ENCODE peak calls at places on chromosomes 13 and 19, in four cellular contexts. M is left colon; Z is stimulated activated memory B cell treated with anti-CD40 and anti-IgM and Interleukin-4, amounts not matched to agents 10 μg/mL and 1 μg/mL and 100 μg/mL, for 72 hours; I is lower lobe of right lung. V is an unnamed sample.
A peak's percentile ranks its signal among the peaks of the same experiment; 100 is the strongest.

GRCh38 chr13:24274452-24274971 is 34.9 kb upstream of the C1QTNF9 start:
- ATAC-seq in M (no peak), Z (peak; percentile 87), I (no peak), V (no peak)

GRCh38 chr19:49924004-49924880 is 4.8 kb upstream of the ATF5 start:
- ATAC-seq in M (no peak), Z (peak; percentile 3), I (no peak), V (no peak)

GRCh38 chr19:48552406-48553322 is 692 bp downstream of the SULT2B1 start:
- ATAC-seq in M (no peak), Z (no peak), I (peak; percentile 24), V (no peak)

GRCh38 chr13:74715718-74716117 is 581.5 kb upstream of the KLF12 start:
- ATAC-seq in M (no peak), Z (no peak), I (no peak), V (no peak)

GRCh38 chr13:30859326-30859725 is 46.7 kb upstream of the MEDAG start:
- ATAC-seq in M (no peak), Z (no peak), I (no peak), V (no peak)

GRCh38 chr19:12648088-12648487 is 18.5 kb downstream of the MAN2B1 start:
- ATAC-seq in M (peak; percentile 40), Z (no peak), I (peak; percentile 69), V (peak; percentile 75)

GRCh38 chr13:108897955-108898354 is 268.5 kb downstream of the MYO16 start:
- ATAC-seq in M (no peak), Z (no peak), I (no peak), V (no peak)

GRCh38 chr13:42876270-42876714 is 94.9 kb downstream of the FAM216B start:
- ATAC-seq in M (no peak), Z (peak; percentile 99), I (peak; percentile 31), V (no peak)

GRCh38 chr13:113603116-113603710 is 18.7 kb downstream of the TFDP1 start:
- ATAC-seq in M (no peak), Z (no peak), I (no peak), V (no peak)

GRCh38 chr13:40640202-40640601 is 26.2 kb downstream of the FOXO1 start:
- ATAC-seq in M (no peak), Z (no peak), I (no peak), V (peak; percentile 25)

GRCh38 chr19:13953021-13953531 is 767 bp downstream of the DCAF15 start:
- ATAC-seq in M (peak; percentile 73), Z (no peak), I (no peak), V (peak; percentile 60)

GRCh38 chr13:33016414-33017409 is at the start of gene KL:
- ATAC-seq in M (peak; percentile 59), Z (no peak), I (peak; percentile 88), V (no peak)

GRCh38 chr13:22948421-22948820 is 232.4 kb upstream of the SGCG start:
- ATAC-seq in M (no peak), Z (no peak), I (no peak), V (no peak)

GRCh38 chr13:31322025-31322424 is 122.2 kb downstream of the B3GLCT start:
- ATAC-seq in M (no peak), Z (no peak), I (no peak), V (no peak)

GRCh38 chr19:39582891-39583625 is 19.3 kb upstream of the LGALS13 start:
- ATAC-seq in M (peak; percentile 63), Z (peak; percentile 75), I (no peak), V (no peak)

GRCh38 chr13:82688400-82688999 is 1193.8 kb downstream of the SLITRK1 start:
- ATAC-seq in M (no peak), Z (no peak), I (no peak), V (peak; percentile 72)

GRCh38 chr19:19443902-19444693 is 38.6 kb downstream of the GATAD2A start:
- ATAC-seq in M (no peak), Z (peak; percentile 47), I (no peak), V (no peak)

GRCh38 chr13:40969169-40969901 is 49.8 kb downstream of the ELF1 start:
- ATAC-seq in M (no peak), Z (peak; percentile 64), I (peak; percentile 76), V (no peak)

GRCh38 chr19:33323093-33323820 is 20.9 kb upstream of the CEBPA start:
- ATAC-seq in M (peak; percentile 48), Z (no peak), I (no peak), V (no peak)

GRCh38 chr19:18185538-18185937 is 7.5 kb upstream of the MPV17L2 start:
- ATAC-seq in M (no peak), Z (no peak), I (no peak), V (no peak)

GRCh38 chr19:1079566-1080111 is 12.7 kb downstream of the ARHGAP45 start:
- ATAC-seq in M (no peak), Z (no peak), I (no peak), V (peak; percentile 15)

GRCh38 chr19:41413947-41414346 is 13.2 kb downstream of the B3GNT8 start:
- ATAC-seq in M (no peak), Z (no peak), I (peak; percentile 14), V (no peak)

GRCh38 chr13:29935309-29935981 is 85.0 kb upstream of the UBL3 start:
- ATAC-seq in M (peak; percentile 38), Z (peak; percentile 93), I (peak; percentile 84), V (no peak)

GRCh38 chr13:31515427-31515826 is 223.9 kb upstream of the RXFP2 start:
- ATAC-seq in M (no peak), Z (no peak), I (no peak), V (no peak)

GRCh38 chr19:5661483-5661882 is 18.8 kb downstream of the MICOS13 start:
- ATAC-seq in M (no peak), Z (no peak), I (no peak), V (no peak)